ENCODE peak calls at places on chromosomes 11 and 22, in five cellular contexts. U, Y, B, N and F are unnamed samples.
A peak's percentile ranks its signal among the peaks of the same experiment; 100 is the strongest.

GRCh38 chr11:8729837-8730696 is 47.5 kb downstream of the RPL27A start:
- DNase-seq in B (no peak), Y (no peak), U (peak; percentile 61), N (no peak), F (peak; percentile 67)

GRCh38 chr11:132131051-132131450 is 760.6 kb downstream of the NTM start:
- DNase-seq in B (no peak), U (no peak), N (no peak), Y (no peak), F (no peak)

GRCh38 chr11:12606597-12606996 is 67.6 kb upstream of the TEAD1 start:
- DNase-seq in Y (no peak), N (peak; percentile 82), U (no peak), B (peak; percentile 82), F (no peak)

GRCh38 chr22:42887523-42888507 is 30.7 kb upstream of the ARFGAP3 start:
- DNase-seq in Y (peak; percentile 58), U (peak; percentile 78), N (no peak), B (no peak), F (no peak)

GRCh38 chr11:121544956-121545355 is 92.2 kb upstream of the SORL1-AS1 start:
- DNase-seq in U (no peak), B (no peak), Y (no peak), N (no peak), F (no peak)

GRCh38 chr22:20970939-20971657 is 4.0 kb downstream of the AIFM3 start:
- DNase-seq in B (no peak), N (no peak), U (peak; percentile 55), Y (no peak), F (peak; percentile 66)

GRCh38 chr22:37061611-37062365 is 10.2 kb downstream of the KCTD17 start:
- DNase-seq in B (no peak), N (no peak), U (peak; percentile 81), Y (no peak), F (no peak)

GRCh38 chr11:12249590-12250260 is 127.6 kb upstream of the PARVA start:
- DNase-seq in Y (no peak), B (no peak), N (peak; percentile 51), U (no peak), F (no peak)

GRCh38 chr22:28560005-28560742 is 119.5 kb downstream of the TTC28 start:
- DNase-seq in B (no peak), U (no peak), N (peak; percentile 60), Y (peak; percentile 33), F (no peak)

GRCh38 chr22:49824936-49825335 is 2.7 kb downstream of the BRD1 start:
- DNase-seq in Y (no peak), B (no peak), U (peak; percentile 54), N (no peak), F (no peak)

GRCh38 chr11:114479331-114479730 is 40.1 kb downstream of the REXO2 start:
- DNase-seq in Y (no peak), N (no peak), B (no peak), U (no peak), F (no peak)

DNA sequence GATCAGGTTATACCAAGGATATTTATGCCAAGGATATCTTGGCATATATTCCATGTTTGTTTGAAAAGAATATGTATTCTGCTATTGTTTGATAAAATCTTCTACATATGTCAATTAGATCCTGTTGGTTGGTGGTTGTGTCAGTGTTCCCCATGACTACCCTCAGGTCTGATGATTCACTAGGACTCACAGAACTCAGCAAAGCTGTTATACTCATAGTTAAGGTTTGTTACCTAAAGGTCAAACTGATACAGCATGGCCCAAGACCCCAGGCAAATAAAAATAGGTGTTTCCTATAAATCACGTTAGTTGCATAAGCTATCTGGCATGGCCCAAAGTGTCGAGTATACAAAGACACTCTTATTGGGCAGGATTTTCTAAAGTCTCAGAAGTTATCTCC is 30.2 kb upstream of the B3GNT6 start:
- DNase-seq in U (no peak), N (no peak), Y (no peak), B (no peak), F (no peak)
- TF ChIP-seq CTCF in U (no peak), N (no peak), Y (no peak), B (no peak), F (no peak)

GRCh38 chr11:118916842-118917388 is 8.8 kb downstream of the BCL9L start:
- DNase-seq in B (no peak), U (peak; percentile 85), N (peak; percentile 94), Y (no peak), F (peak; percentile 96)
- H3K4me3 ChIP-seq in B (peak overlapping the region; percentile 14), U (peak overlapping the region; percentile 5), N (peak overlapping the region; percentile 27), Y (no peak overlapping the region), F (peak overlapping the region; percentile 77)

DNA sequence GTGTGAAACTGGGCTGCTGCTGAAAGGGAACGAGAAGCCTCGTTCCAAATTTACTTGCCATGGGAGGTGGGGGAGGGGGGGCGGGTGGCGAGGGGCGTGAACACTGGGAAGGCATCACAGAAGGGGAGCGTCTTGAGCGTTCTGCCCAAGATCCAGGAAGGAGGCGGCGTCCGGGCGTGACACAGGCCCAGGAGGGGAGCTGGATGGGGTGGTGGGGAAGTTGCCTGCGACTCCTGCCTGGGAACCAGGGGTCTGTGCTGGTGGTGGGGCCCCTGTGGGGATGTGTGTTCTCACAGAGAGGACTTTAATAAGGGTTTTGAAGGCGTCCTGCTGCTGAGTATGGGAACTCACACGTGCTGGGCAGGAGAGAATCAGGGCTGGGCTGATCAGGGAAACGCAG is 213.6 kb downstream of the CTTN start:
- DNase-seq in N (no peak), Y (no peak), B (no peak), U (peak; percentile 18), F (no peak)
- TF ChIP-seq CTCF in N (no peak), Y (no peak), B (no peak), U (no peak), F (no peak)

GRCh38 chr22:31103899-31104694 is 3.3 kb downstream of the SELENOM start:
- DNase-seq in Y (no peak), N (no peak), U (peak; percentile 61), B (no peak), F (no peak)
- H3K4me3 ChIP-seq in Y (no peak overlapping the region), N (no peak overlapping the region), U (no peak overlapping the region), B (no peak overlapping the region), F (no peak overlapping the region)

DNA sequence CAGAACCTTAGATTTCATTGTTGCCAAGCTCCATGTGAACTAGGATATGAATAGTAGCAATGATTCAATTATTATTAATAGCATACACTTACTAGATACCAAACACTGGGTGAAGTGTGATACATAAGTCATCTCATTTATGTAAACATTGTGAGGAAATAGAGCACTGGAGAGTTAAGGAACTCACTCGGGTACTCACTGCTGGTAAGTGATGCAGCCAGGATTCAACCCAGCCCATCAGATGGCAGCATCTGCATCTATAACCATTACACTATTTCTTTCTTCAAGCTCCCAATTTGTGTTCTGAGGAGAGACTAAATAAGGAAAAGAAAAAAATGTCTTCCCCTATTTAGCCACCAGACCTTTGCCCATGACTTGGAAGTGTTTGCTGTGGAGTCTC is 10.2 kb upstream of the ALG8 start:
- DNase-seq in Y (no peak), B (no peak), N (peak; percentile 85), U (peak; percentile 81), F (no peak)
- TF ChIP-seq CTCF in Y (peak; percentile 38), B (peak; percentile 19), N (peak; percentile 40), U (peak; percentile 65), F (peak; percentile 24)

DNA sequence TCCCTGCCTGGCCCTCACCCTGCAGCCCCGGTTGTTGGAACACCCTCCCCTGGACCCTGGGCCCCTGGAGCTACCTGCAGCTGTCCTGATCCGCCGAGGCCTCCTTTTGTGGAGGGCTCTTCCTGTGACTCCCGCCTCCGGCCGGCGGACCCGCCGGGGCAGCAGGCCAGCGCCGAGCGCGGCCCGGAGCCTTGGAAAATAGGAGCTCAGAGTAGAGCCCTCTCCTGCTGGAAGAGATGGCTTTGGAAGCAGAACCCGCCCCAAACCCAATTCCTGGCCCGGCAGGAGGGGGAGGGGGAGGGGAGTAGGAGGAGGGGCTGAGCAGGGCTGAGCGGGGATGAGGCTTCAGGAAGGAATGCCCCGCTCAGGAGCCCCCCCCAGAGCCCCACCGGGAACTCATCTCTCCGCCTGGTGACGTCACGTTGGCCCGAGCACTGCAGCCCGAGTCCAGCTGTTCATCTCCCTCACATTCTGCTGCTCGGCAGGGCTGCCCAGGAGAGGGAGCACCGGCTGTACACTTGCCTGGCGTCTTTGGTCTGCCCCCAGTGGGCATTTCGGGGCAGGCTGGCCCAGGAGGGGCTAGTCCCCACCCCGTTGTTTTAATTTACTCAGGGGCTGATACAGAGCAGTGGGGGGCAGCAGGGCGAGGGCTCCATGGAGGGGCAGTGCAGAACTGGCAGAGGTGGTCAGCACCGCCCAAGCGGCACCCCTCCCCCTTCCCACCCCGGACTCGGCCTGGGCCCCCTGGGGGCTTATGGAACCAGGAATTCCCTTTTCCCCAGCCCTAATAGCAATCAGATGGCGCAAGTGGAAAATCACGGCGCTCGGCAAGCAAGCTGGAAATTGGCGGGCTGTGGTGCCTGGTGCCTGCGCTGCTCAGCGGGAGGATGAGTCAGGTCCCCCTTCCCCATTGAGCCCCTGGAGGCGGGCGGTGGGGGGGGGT is at the start of gene MRGPRF:
- DNase-seq in N (peak; percentile 71), Y (no peak), B (peak; percentile 86), U (peak; percentile 97), F (peak; percentile 89)
- H3K4me3 ChIP-seq in N (peak within 1 kb of the TSS; percentile 38), Y (no peak within 1 kb of the TSS), B (peak within 1 kb of the TSS; percentile 74), U (peak within 1 kb of the TSS; percentile 77), F (peak within 1 kb of the TSS; percentile 71)